ENCODE peak calls at places on chromosome 18, in five cellular contexts. V is fibroblast of mammary gland; A is activated B cell treated with CpG ODN at 0.5 μM for 24 hours; X is activated CD8-positive, alpha-beta memory T cell treated with anti-CD3 and anti-CD28 coated beads for 48 hours; B is HFF-Myc. L is an unnamed sample.

GRCh38 chr18:68803371-68803770 is 5.5 kb downstream of the CCDC102B start:
- DNase-seq in X (no peak), B (peak; percentile 95), A (no peak), V (peak; percentile 92), L (no peak)

GRCh38 chr18:21433436-21433835 is 167.1 kb downstream of the ESCO1 start:
- DNase-seq in X (no peak), A (no peak), B (no peak), V (peak; percentile 50), L (no peak)

GRCh38 chr18:58091099-58091611 is 47.1 kb downstream of the NEDD4L start:
- DNase-seq in B (no peak), V (no peak), X (no peak), A (peak; percentile 22), L (no peak)

GRCh38 chr18:35588995-35589394 is 7.5 kb downstream of the GALNT1 start:
- DNase-seq in A (peak; percentile 21), V (no peak), B (no peak), X (no peak), L (no peak)

GRCh38 chr18:35618703-35619102 is 37.2 kb downstream of the GALNT1 start:
- DNase-seq in X (no peak), V (no peak), A (no peak), B (no peak), L (no peak)

GRCh38 chr18:68150976-68151375 is 563.9 kb downstream of the TMX3 start:
- DNase-seq in X (no peak), V (no peak), B (no peak), A (no peak), L (no peak)

GRCh38 chr18:79548986-79549637 is 130.5 kb upstream of the CTDP1 start:
- DNase-seq in A (no peak), B (no peak), X (no peak), V (no peak), L (no peak)

GRCh38 chr18:77608807-77609206 is 359.2 kb downstream of the GALR1 start:
- DNase-seq in A (no peak), V (no peak), X (no peak), B (no peak), L (no peak)

GRCh38 chr18:76697441-76697901 is 124.9 kb upstream of the ZNF236 start:
- DNase-seq in A (no peak), V (peak; percentile 45), X (no peak), B (no peak), L (no peak)

GRCh38 chr18:46659484-46659883 is 2.5 kb upstream of the LOXHD1 start:
- DNase-seq in V (no peak), X (no peak), B (no peak), A (no peak), L (no peak)

GRCh38 chr18:65938592-65939372 is 188.0 kb downstream of the CDH7 start:
- DNase-seq in A (no peak), X (no peak), B (peak; percentile 0), V (peak; percentile 9), L (no peak)

GRCh38 chr18:49911414-49911813 is 98.1 kb upstream of the ACAA2 start:
- DNase-seq in A (no peak), V (no peak), X (no peak), B (no peak), L (no peak)

GRCh38 chr18:23916338-23916737 is 98.2 kb upstream of the TTC39C start:
- DNase-seq in A (no peak), B (no peak), V (peak; percentile 27), X (no peak), L (no peak)

GRCh38 chr18:3690682-3691066 is 240.7 kb downstream of the TGIF1 start:
- DNase-seq in B (no peak), X (no peak), V (peak; percentile 40), A (no peak), L (no peak)

GRCh38 chr18:63063171-63063570 is 256.4 kb downstream of the BCL2 start:
- DNase-seq in A (no peak), V (peak; percentile 26), B (no peak), X (no peak), L (no peak)

GRCh38 chr18:67519582-67519981 is 3.1 kb upstream of the DSEL start:
- DNase-seq in A (no peak), B (no peak), X (no peak), V (peak; percentile 92), L (no peak)

GRCh38 chr18:41436772-41437171 is 518.3 kb upstream of the PIK3C3 start:
- DNase-seq in A (no peak), X (no peak), B (no peak), V (no peak), L (no peak)

GRCh38 chr18:9992988-9993845 is 79.4 kb downstream of the VAPA start:
- DNase-seq in B (no peak), X (no peak), V (no peak), A (no peak), L (no peak)

GRCh38 chr18:3688682-3689081 is 238.7 kb downstream of the TGIF1 start:
- DNase-seq in B (peak; percentile 97), A (no peak), V (peak; percentile 99), X (no peak), L (no peak)

GRCh38 chr18:42534313-42534712 is 579.3 kb downstream of the PIK3C3 start:
- DNase-seq in A (no peak), B (no peak), X (no peak), V (no peak), L (no peak)

GRCh38 chr18:27473359-27473758 is 288.3 kb upstream of the CHST9 start:
- DNase-seq in A (no peak), X (no peak), B (no peak), V (no peak), L (no peak)

GRCh38 chr18:55109818-55110414 is 150.7 kb upstream of the CCDC68 start:
- DNase-seq in X (no peak), A (no peak), V (no peak), B (no peak), L (no peak)

GRCh38 chr18:77084757-77085035 is 47.9 kb downstream of the MBP start:
- DNase-seq in V (no peak), A (no peak), X (no peak), B (no peak), L (no peak)

GRCh38 chr18:59286341-59286740 is 13.1 kb upstream of the RAX start:
- DNase-seq in X (no peak), V (no peak), A (no peak), B (no peak), L (no peak)

L was measured in GF-D8.